ENCODE peak calls at places on chromosomes 12 and 14, in seven cellular contexts. One of them, this sample, is unnamed.

GRCh38 chr12:95215925-95216324 is 1.3 kb downstream of the FGD6 start:
- DNase-seq in SK-N-SH: no peak
- DNase-seq in HepG2: peak; percentile 30
- DNase-seq in sigmoid colon: no peak
- DNase-seq in transverse colon: no peak
- DNase-seq in esophagus muscularis mucosa: no peak
- DNase-seq in suprapubic skin: no peak
- DNase-seq in this sample: no peak

GRCh38 chr12:113222730-113223531 is 1.7 kb downstream of the TPCN1 start:
- DNase-seq in SK-N-SH: no peak
- DNase-seq in HepG2: peak; percentile 91
- DNase-seq in sigmoid colon: peak; percentile 91
- DNase-seq in transverse colon: peak; percentile 84
- DNase-seq in esophagus muscularis mucosa: no peak
- DNase-seq in suprapubic skin: peak; percentile 78
- DNase-seq in this sample: peak; percentile 89

GRCh38 chr14:77141592-77142288 is at the start of gene ZDHHC22:
- DNase-seq in SK-N-SH: peak; percentile 92
- DNase-seq in HepG2: no peak
- DNase-seq in sigmoid colon: no peak
- DNase-seq in transverse colon: no peak
- DNase-seq in esophagus muscularis mucosa: no peak
- DNase-seq in suprapubic skin: no peak
- DNase-seq in this sample: no peak

GRCh38 chr12:76176935-76177334 is 92.5 kb upstream of the NAP1L1 start:
- DNase-seq in SK-N-SH: no peak
- DNase-seq in HepG2: no peak
- DNase-seq in sigmoid colon: no peak
- DNase-seq in transverse colon: no peak
- DNase-seq in esophagus muscularis mucosa: no peak
- DNase-seq in suprapubic skin: no peak
- DNase-seq in this sample: no peak

GRCh38 chr14:23361320-23361719 is 3.7 kb downstream of the EFS start:
- DNase-seq in SK-N-SH: no peak
- DNase-seq in HepG2: no peak
- DNase-seq in sigmoid colon: no peak
- DNase-seq in transverse colon: no peak
- DNase-seq in esophagus muscularis mucosa: no peak
- DNase-seq in suprapubic skin: no peak
- DNase-seq in this sample: no peak

GRCh38 chr12:87086118-87086891 is 830.1 kb upstream of the MGAT4C start:
- DNase-seq in SK-N-SH: no peak
- DNase-seq in HepG2: no peak
- DNase-seq in sigmoid colon: no peak
- DNase-seq in transverse colon: no peak
- DNase-seq in esophagus muscularis mucosa: no peak
- DNase-seq in suprapubic skin: no peak
- DNase-seq in this sample: no peak

GRCh38 chr14:61568572-61569011 is 126.7 kb upstream of the HIF1A start:
- DNase-seq in SK-N-SH: no peak
- DNase-seq in HepG2: no peak
- DNase-seq in sigmoid colon: no peak
- DNase-seq in transverse colon: peak; percentile 69
- DNase-seq in esophagus muscularis mucosa: no peak
- DNase-seq in suprapubic skin: no peak
- DNase-seq in this sample: peak; percentile 53

GRCh38 chr12:25937096-25937495 is 21.4 kb upstream of the RASSF8 start:
- DNase-seq in SK-N-SH: no peak
- DNase-seq in HepG2: no peak
- DNase-seq in sigmoid colon: no peak
- DNase-seq in transverse colon: no peak
- DNase-seq in esophagus muscularis mucosa: no peak
- DNase-seq in suprapubic skin: no peak
- DNase-seq in this sample: no peak

GRCh38 chr14:22886500-22887259 is 3.7 kb downstream of the REM2 start:
- DNase-seq in SK-N-SH: peak; percentile 93
- DNase-seq in HepG2: no peak
- DNase-seq in sigmoid colon: peak; percentile 83
- DNase-seq in transverse colon: peak; percentile 87
- DNase-seq in esophagus muscularis mucosa: no peak
- DNase-seq in suprapubic skin: peak; percentile 83
- DNase-seq in this sample: peak; percentile 82

GRCh38 chr12:26058818-26059217 is 66.0 kb downstream of the BHLHE41 start:
- DNase-seq in SK-N-SH: no peak
- DNase-seq in HepG2: no peak
- DNase-seq in sigmoid colon: no peak
- DNase-seq in transverse colon: no peak
- DNase-seq in esophagus muscularis mucosa: no peak
- DNase-seq in suprapubic skin: no peak
- DNase-seq in this sample: no peak

GRCh38 chr12:28242129-28242887 is 52.1 kb downstream of the CCDC91 start:
- DNase-seq in SK-N-SH: no peak
- DNase-seq in HepG2: no peak
- DNase-seq in sigmoid colon: no peak
- DNase-seq in transverse colon: no peak
- DNase-seq in esophagus muscularis mucosa: no peak
- DNase-seq in suprapubic skin: no peak
- DNase-seq in this sample: no peak

GRCh38 chr14:106605548-106606448 is 1079.4 kb downstream of the TMEM121 start:
- DNase-seq in SK-N-SH: peak; percentile 54
- DNase-seq in HepG2: peak; percentile 31
- DNase-seq in sigmoid colon: no peak
- DNase-seq in transverse colon: peak; percentile 65
- DNase-seq in esophagus muscularis mucosa: peak; percentile 87
- DNase-seq in suprapubic skin: no peak
- DNase-seq in this sample: peak; percentile 64

GRCh38 chr14:105383083-105383730 is 15.1 kb upstream of the TEX22 start:
- DNase-seq in SK-N-SH: no peak
- DNase-seq in HepG2: no peak
- DNase-seq in sigmoid colon: no peak
- DNase-seq in transverse colon: no peak
- DNase-seq in esophagus muscularis mucosa: no peak
- DNase-seq in suprapubic skin: no peak
- DNase-seq in this sample: peak; percentile 83

GRCh38 chr12:123494124-123494843 is 36.3 kb downstream of the SNRNP35 start:
- DNase-seq in SK-N-SH: no peak
- DNase-seq in HepG2: no peak
- DNase-seq in sigmoid colon: no peak
- DNase-seq in transverse colon: no peak
- DNase-seq in esophagus muscularis mucosa: no peak
- DNase-seq in suprapubic skin: no peak
- DNase-seq in this sample: no peak

GRCh38 chr12:45674583-45674982 is 54.9 kb upstream of the ARID2 start:
- DNase-seq in SK-N-SH: no peak
- DNase-seq in HepG2: no peak
- DNase-seq in sigmoid colon: peak; percentile 75
- DNase-seq in transverse colon: no peak
- DNase-seq in esophagus muscularis mucosa: no peak
- DNase-seq in suprapubic skin: no peak
- DNase-seq in this sample: peak; percentile 83

GRCh38 chr14:38948171-38948570 is 154.9 kb downstream of the SEC23A start:
- DNase-seq in SK-N-SH: no peak
- DNase-seq in HepG2: no peak
- DNase-seq in sigmoid colon: no peak
- DNase-seq in transverse colon: no peak
- DNase-seq in esophagus muscularis mucosa: no peak
- DNase-seq in suprapubic skin: no peak
- DNase-seq in this sample: no peak

DNA sequence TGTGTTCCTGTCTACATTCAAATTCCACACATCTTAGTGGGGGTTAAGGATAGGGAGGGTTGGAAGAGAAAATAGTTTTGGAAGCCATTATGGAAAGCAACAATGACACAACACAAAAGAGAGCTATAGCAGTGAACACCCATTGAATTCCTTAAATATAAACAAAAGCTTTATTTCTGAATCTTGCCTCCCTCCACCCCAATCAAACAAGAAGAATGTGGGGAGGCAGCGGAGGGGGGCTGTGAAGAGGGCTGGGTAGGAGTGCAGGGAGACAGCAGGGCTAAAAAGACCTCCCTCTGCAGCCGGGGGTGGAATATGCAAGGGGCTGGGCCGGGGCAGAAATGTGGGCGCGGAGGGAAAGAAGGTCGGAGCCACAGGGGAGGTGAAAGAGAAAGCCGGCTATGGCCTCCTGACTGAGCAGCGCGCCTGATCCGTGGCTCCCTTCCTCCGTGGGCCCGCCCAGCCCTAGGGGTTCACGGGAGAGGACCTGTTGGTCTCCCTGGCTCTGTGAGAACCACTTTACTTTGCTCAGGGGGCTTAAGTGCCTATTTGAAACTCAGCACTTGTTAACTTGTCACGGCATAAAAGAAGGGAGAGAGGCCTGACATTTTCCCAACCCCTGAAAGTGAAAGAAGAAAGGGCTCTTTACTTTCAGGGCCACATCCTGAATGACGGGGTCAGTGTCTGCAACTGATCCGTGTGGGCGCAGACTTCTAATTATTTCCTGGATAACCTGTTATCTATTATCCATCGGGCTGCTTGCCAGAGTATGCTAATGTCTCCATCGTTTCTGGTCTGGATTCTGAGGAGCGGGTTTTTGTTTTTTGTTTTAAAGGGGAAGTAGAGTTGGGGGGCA is 127.3 kb upstream of the MAX start:
- DNase-seq in SK-N-SH: peak; percentile 59
- DNase-seq in HepG2: peak; percentile 72
- DNase-seq in sigmoid colon: no peak
- DNase-seq in transverse colon: peak; percentile 49
- DNase-seq in esophagus muscularis mucosa: no peak
- DNase-seq in suprapubic skin: peak; percentile 71
- DNase-seq in this sample: peak; percentile 40
- TF ChIP-seq POLR2AphosphoS5 in SK-N-SH: peak; percentile 46
- TF ChIP-seq POLR2AphosphoS5 in HepG2: peak; percentile 41
- TF ChIP-seq POLR2AphosphoS5 in sigmoid colon: no peak
- TF ChIP-seq POLR2AphosphoS5 in transverse colon: no peak
- TF ChIP-seq POLR2AphosphoS5 in esophagus muscularis mucosa: no peak
- TF ChIP-seq POLR2AphosphoS5 in suprapubic skin: no peak
- TF ChIP-seq POLR2AphosphoS5 in this sample: no peak

DNA sequence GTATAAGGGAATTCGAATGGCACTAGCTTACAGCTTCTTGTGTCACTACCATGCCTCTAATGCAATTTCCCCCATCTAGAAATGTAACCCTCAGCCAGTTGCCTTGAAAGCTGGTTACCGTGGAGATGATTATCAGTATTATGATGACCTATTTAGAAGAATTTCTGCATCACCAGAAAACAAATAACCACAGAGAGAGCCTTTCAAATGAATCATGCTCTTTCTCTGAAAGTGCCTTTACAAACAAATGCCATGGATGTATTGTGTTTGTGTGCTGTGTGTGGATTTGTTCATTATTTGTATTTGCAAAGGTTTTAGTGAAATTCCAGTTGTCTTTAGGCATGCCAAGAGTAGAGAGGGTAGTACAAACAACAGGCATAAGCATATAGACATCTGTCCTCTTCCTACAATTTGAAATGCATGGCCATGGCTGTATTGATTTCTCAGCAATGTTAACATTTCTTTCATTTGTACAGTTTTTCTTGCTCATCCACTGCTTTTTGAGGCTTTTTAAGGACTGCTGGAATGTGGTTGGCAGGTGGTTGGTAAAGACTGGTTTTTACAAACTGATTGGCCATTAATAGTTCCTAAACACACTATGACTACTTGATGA is 266.5 kb downstream of the PAWR start:
- DNase-seq in SK-N-SH: peak; percentile 30
- DNase-seq in HepG2: peak; percentile 91
- DNase-seq in sigmoid colon: no peak
- DNase-seq in transverse colon: no peak
- DNase-seq in esophagus muscularis mucosa: no peak
- DNase-seq in suprapubic skin: no peak
- DNase-seq in this sample: no peak
- TF ChIP-seq EP300 in SK-N-SH: no peak
- TF ChIP-seq EP300 in HepG2: peak; percentile 64
- TF ChIP-seq EP300 in sigmoid colon: no peak
- TF ChIP-seq EP300 in transverse colon: no peak
- TF ChIP-seq EP300 in esophagus muscularis mucosa: no peak
- TF ChIP-seq EP300 in suprapubic skin: no peak
- TF ChIP-seq EP300 in this sample: no peak

GRCh38 chr12:54051081-54051912 is 2.3 kb upstream of the HOXC4 start:
- DNase-seq in SK-N-SH: no peak
- DNase-seq in HepG2: no peak
- DNase-seq in sigmoid colon: no peak
- DNase-seq in transverse colon: no peak
- DNase-seq in esophagus muscularis mucosa: no peak
- DNase-seq in suprapubic skin: no peak
- DNase-seq in this sample: no peak
- H3K4me3 ChIP-seq in SK-N-SH: no peak overlapping the region
- H3K4me3 ChIP-seq in HepG2: no peak overlapping the region
- H3K4me3 ChIP-seq in sigmoid colon: no peak overlapping the region
- H3K4me3 ChIP-seq in transverse colon: no peak overlapping the region
- H3K4me3 ChIP-seq in esophagus muscularis mucosa: no peak overlapping the region
- H3K4me3 ChIP-seq in suprapubic skin: peak overlapping the region; percentile 36
- H3K4me3 ChIP-seq in this sample: no peak overlapping the region

GRCh38 chr12:105716621-105717020 is 386.1 kb downstream of the C12orf75 start:
- DNase-seq in SK-N-SH: no peak
- DNase-seq in HepG2: no peak
- DNase-seq in sigmoid colon: no peak
- DNase-seq in transverse colon: no peak
- DNase-seq in esophagus muscularis mucosa: no peak
- DNase-seq in suprapubic skin: no peak
- DNase-seq in this sample: no peak
- TF ChIP-seq POLR2AphosphoS5 in SK-N-SH: no peak
- TF ChIP-seq POLR2AphosphoS5 in HepG2: no peak
- TF ChIP-seq POLR2AphosphoS5 in sigmoid colon: no peak
- TF ChIP-seq POLR2AphosphoS5 in transverse colon: no peak
- TF ChIP-seq POLR2AphosphoS5 in esophagus muscularis mucosa: no peak
- TF ChIP-seq POLR2AphosphoS5 in suprapubic skin: no peak
- TF ChIP-seq POLR2AphosphoS5 in this sample: no peak

GRCh38 chr12:1171657-1172056 is 180.6 kb downstream of the ERC1 start:
- DNase-seq in SK-N-SH: no peak
- DNase-seq in HepG2: no peak
- DNase-seq in sigmoid colon: no peak
- DNase-seq in transverse colon: no peak
- DNase-seq in esophagus muscularis mucosa: no peak
- DNase-seq in suprapubic skin: no peak
- DNase-seq in this sample: no peak
- TF ChIP-seq EP300 in SK-N-SH: no peak
- TF ChIP-seq EP300 in HepG2: no peak
- TF ChIP-seq EP300 in sigmoid colon: no peak
- TF ChIP-seq EP300 in transverse colon: no peak
- TF ChIP-seq EP300 in esophagus muscularis mucosa: no peak
- TF ChIP-seq EP300 in suprapubic skin: no peak
- TF ChIP-seq EP300 in this sample: no peak

This sample was measured in upper lobe of left lung.